ENCODE peak calls at places on chromosomes 11 and 22, in eight cellular contexts. One of them, this sample, is unnamed.

GRCh38 chr11:61542024-61542461 is 33.5 kb downstream of the LRRC10B start:
- DNase-seq in left ventricle myocardium inferior: no peak
- DNase-seq in heart right ventricle: no peak
- DNase-seq in cardiac muscle cell: peak; percentile 41
- DNase-seq in right lobe of liver: no peak
- DNase-seq in mammary epithelial cell: no peak
- DNase-seq in A549: no peak
- DNase-seq in HCT116: no peak
- DNase-seq in this sample: no peak

GRCh38 chr11:35412285-35412684 is 7.1 kb downstream of the SLC1A2 start:
- DNase-seq in A549: peak; percentile 43
- DNase-seq in cardiac muscle cell: peak; percentile 44
- DNase-seq in right lobe of liver: no peak
- DNase-seq in mammary epithelial cell: no peak
- DNase-seq in heart right ventricle: no peak
- DNase-seq in HCT116: no peak
- DNase-seq in left ventricle myocardium inferior: no peak
- DNase-seq in this sample: no peak

GRCh38 chr11:30753994-30754393 is 167.8 kb upstream of the MPPED2 start:
- DNase-seq in HCT116: no peak
- DNase-seq in heart right ventricle: no peak
- DNase-seq in right lobe of liver: no peak
- DNase-seq in A549: no peak
- DNase-seq in mammary epithelial cell: no peak
- DNase-seq in left ventricle myocardium inferior: no peak
- DNase-seq in cardiac muscle cell: no peak
- DNase-seq in this sample: no peak

GRCh38 chr11:123183391-123184099 is 11.5 kb downstream of the CLMP start:
- DNase-seq in A549: no peak
- DNase-seq in heart right ventricle: no peak
- DNase-seq in left ventricle myocardium inferior: no peak
- DNase-seq in right lobe of liver: no peak
- DNase-seq in cardiac muscle cell: no peak
- DNase-seq in HCT116: no peak
- DNase-seq in mammary epithelial cell: peak; percentile 47
- DNase-seq in this sample: no peak

GRCh38 chr11:35458846-35459245 is 39.5 kb upstream of the SLC1A2 start:
- DNase-seq in right lobe of liver: no peak
- DNase-seq in HCT116: no peak
- DNase-seq in mammary epithelial cell: no peak
- DNase-seq in A549: no peak
- DNase-seq in heart right ventricle: no peak
- DNase-seq in left ventricle myocardium inferior: no peak
- DNase-seq in cardiac muscle cell: no peak
- DNase-seq in this sample: no peak

GRCh38 chr11:19676508-19677379 is 35.9 kb upstream of the NAV2 start:
- DNase-seq in HCT116: no peak
- DNase-seq in heart right ventricle: no peak
- DNase-seq in right lobe of liver: no peak
- DNase-seq in cardiac muscle cell: no peak
- DNase-seq in left ventricle myocardium inferior: no peak
- DNase-seq in mammary epithelial cell: no peak
- DNase-seq in A549: no peak
- DNase-seq in this sample: no peak

GRCh38 chr11:114089748-114090147 is 30.2 kb downstream of the ZBTB16 start:
- DNase-seq in left ventricle myocardium inferior: no peak
- DNase-seq in right lobe of liver: peak; percentile 50
- DNase-seq in cardiac muscle cell: no peak
- DNase-seq in A549: no peak
- DNase-seq in HCT116: no peak
- DNase-seq in heart right ventricle: peak; percentile 37
- DNase-seq in mammary epithelial cell: no peak
- DNase-seq in this sample: no peak

GRCh38 chr11:35615911-35616900 is 2.1 kb upstream of the FJX1 start:
- DNase-seq in left ventricle myocardium inferior: no peak
- DNase-seq in right lobe of liver: no peak
- DNase-seq in mammary epithelial cell: no peak
- DNase-seq in A549: peak; percentile 52
- DNase-seq in heart right ventricle: no peak
- DNase-seq in cardiac muscle cell: peak; percentile 73
- DNase-seq in HCT116: no peak
- DNase-seq in this sample: no peak

GRCh38 chr11:129881570-129882170 is 13.7 kb downstream of the NFRKB start:
- DNase-seq in right lobe of liver: peak; percentile 46
- DNase-seq in left ventricle myocardium inferior: no peak
- DNase-seq in A549: peak; percentile 51
- DNase-seq in heart right ventricle: no peak
- DNase-seq in HCT116: no peak
- DNase-seq in mammary epithelial cell: peak; percentile 17
- DNase-seq in cardiac muscle cell: peak; percentile 57
- DNase-seq in this sample: no peak

GRCh38 chr11:46306296-46306853 is 28.9 kb downstream of the CREB3L1 start:
- DNase-seq in A549: no peak
- DNase-seq in heart right ventricle: no peak
- DNase-seq in cardiac muscle cell: no peak
- DNase-seq in left ventricle myocardium inferior: no peak
- DNase-seq in right lobe of liver: no peak
- DNase-seq in HCT116: no peak
- DNase-seq in mammary epithelial cell: no peak
- DNase-seq in this sample: no peak

GRCh38 chr11:38411149-38411548 is 1813.1 kb upstream of the RAG2 start:
- DNase-seq in right lobe of liver: no peak
- DNase-seq in A549: no peak
- DNase-seq in HCT116: no peak
- DNase-seq in heart right ventricle: no peak
- DNase-seq in mammary epithelial cell: no peak
- DNase-seq in left ventricle myocardium inferior: no peak
- DNase-seq in cardiac muscle cell: no peak
- DNase-seq in this sample: no peak

GRCh38 chr22:50641696-50642607 is 14.0 kb upstream of the ARSA start:
- DNase-seq in left ventricle myocardium inferior: no peak
- DNase-seq in cardiac muscle cell: peak; percentile 65
- DNase-seq in heart right ventricle: peak; percentile 41
- DNase-seq in mammary epithelial cell: no peak
- DNase-seq in HCT116: no peak
- DNase-seq in A549: no peak
- DNase-seq in right lobe of liver: peak; percentile 74
- DNase-seq in this sample: no peak

GRCh38 chr11:35525501-35526175 is at the start of gene PAMR1:
- DNase-seq in mammary epithelial cell: peak; percentile 60
- DNase-seq in right lobe of liver: no peak
- DNase-seq in HCT116: no peak
- DNase-seq in left ventricle myocardium inferior: peak; percentile 54
- DNase-seq in A549: no peak
- DNase-seq in cardiac muscle cell: peak; percentile 74
- DNase-seq in heart right ventricle: peak; percentile 55
- DNase-seq in this sample: peak; percentile 85

GRCh38 chr22:31253949-31254348 is 38.3 kb downstream of the PIK3IP1 start:
- DNase-seq in mammary epithelial cell: peak; percentile 98
- DNase-seq in heart right ventricle: peak; percentile 34
- DNase-seq in right lobe of liver: no peak
- DNase-seq in A549: no peak
- DNase-seq in left ventricle myocardium inferior: peak; percentile 28
- DNase-seq in HCT116: no peak
- DNase-seq in cardiac muscle cell: no peak
- DNase-seq in this sample: no peak
- H3K4me1 ChIP-seq in mammary epithelial cell: peaks cover 53% of the 10 kb centered on the region
- H3K4me1 ChIP-seq in heart right ventricle: peaks cover 8% of the 10 kb centered on the region
- H3K4me1 ChIP-seq in right lobe of liver: peaks cover 8% of the 10 kb centered on the region
- H3K4me1 ChIP-seq in A549: peaks cover 4% of the 10 kb centered on the region
- H3K4me1 ChIP-seq in left ventricle myocardium inferior: peaks cover 61% of the 10 kb centered on the region
- H3K4me1 ChIP-seq in HCT116: peaks cover 15% of the 10 kb centered on the region
- H3K4me1 ChIP-seq in cardiac muscle cell: peaks cover 24% of the 10 kb centered on the region
- H3K4me1 ChIP-seq in this sample: peaks cover 26% of the 10 kb centered on the region

GRCh38 chr22:45830531-45831245 is 146.3 kb downstream of the WNT7B start:
- DNase-seq in left ventricle myocardium inferior: no peak
- DNase-seq in A549: no peak
- DNase-seq in mammary epithelial cell: peak; percentile 54
- DNase-seq in cardiac muscle cell: peak; percentile 24
- DNase-seq in HCT116: no peak
- DNase-seq in heart right ventricle: no peak
- DNase-seq in right lobe of liver: no peak
- DNase-seq in this sample: no peak

GRCh38 chr22:45833613-45834012 is 143.3 kb downstream of the WNT7B start:
- DNase-seq in mammary epithelial cell: no peak
- DNase-seq in HCT116: no peak
- DNase-seq in A549: no peak
- DNase-seq in heart right ventricle: no peak
- DNase-seq in cardiac muscle cell: no peak
- DNase-seq in left ventricle myocardium inferior: no peak
- DNase-seq in right lobe of liver: no peak
- DNase-seq in this sample: no peak

GRCh38 chr22:45832959-45833580 is 143.9 kb downstream of the WNT7B start:
- DNase-seq in A549: no peak
- DNase-seq in cardiac muscle cell: no peak
- DNase-seq in HCT116: no peak
- DNase-seq in right lobe of liver: no peak
- DNase-seq in left ventricle myocardium inferior: no peak
- DNase-seq in mammary epithelial cell: peak; percentile 57
- DNase-seq in heart right ventricle: no peak
- DNase-seq in this sample: no peak

GRCh38 chr22:45832180-45832579 is 144.8 kb downstream of the WNT7B start:
- DNase-seq in cardiac muscle cell: no peak
- DNase-seq in heart right ventricle: no peak
- DNase-seq in A549: no peak
- DNase-seq in mammary epithelial cell: no peak
- DNase-seq in HCT116: no peak
- DNase-seq in left ventricle myocardium inferior: no peak
- DNase-seq in right lobe of liver: no peak
- DNase-seq in this sample: no peak

DNA sequence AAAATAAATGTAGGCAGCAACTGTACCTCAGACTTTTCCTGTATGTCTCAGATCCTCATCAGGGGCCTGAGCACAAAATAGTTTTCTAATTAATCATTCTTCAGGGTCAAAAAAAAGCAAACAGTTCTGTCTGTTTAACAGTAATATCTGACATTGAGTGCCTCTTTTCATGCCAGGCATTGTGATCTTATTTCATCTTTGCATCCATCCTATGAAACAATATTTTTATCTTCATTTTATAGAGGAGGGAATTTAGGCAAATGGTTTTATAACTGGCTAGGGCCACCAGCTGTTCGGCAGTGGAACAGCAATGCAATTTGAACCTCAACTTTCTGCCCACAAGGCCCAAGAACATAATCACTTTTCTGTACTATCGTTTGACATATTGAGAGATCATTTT is 145.6 kb downstream of the WNT7B start:
- DNase-seq in cardiac muscle cell: no peak
- DNase-seq in A549: no peak
- DNase-seq in mammary epithelial cell: no peak
- DNase-seq in left ventricle myocardium inferior: no peak
- DNase-seq in HCT116: peak; percentile 6
- DNase-seq in right lobe of liver: no peak
- DNase-seq in heart right ventricle: no peak
- DNase-seq in this sample: no peak
- TF ChIP-seq CTCF in cardiac muscle cell: peak; percentile 60
- TF ChIP-seq CTCF in A549: peak; percentile 27
- TF ChIP-seq CTCF in mammary epithelial cell: peak; percentile 46
- TF ChIP-seq CTCF in left ventricle myocardium inferior: peak; percentile 38
- TF ChIP-seq CTCF in HCT116: peak; percentile 50
- TF ChIP-seq CTCF in right lobe of liver: peak; percentile 58
- TF ChIP-seq CTCF in heart right ventricle: peak; percentile 25
- TF ChIP-seq CTCF in this sample: no peak

GRCh38 chr11:68460741-68461283 is at the start of gene PPP6R3:
- DNase-seq in right lobe of liver: no peak
- DNase-seq in cardiac muscle cell: no peak
- DNase-seq in left ventricle myocardium inferior: no peak
- DNase-seq in mammary epithelial cell: no peak
- DNase-seq in A549: peak; percentile 43
- DNase-seq in heart right ventricle: no peak
- DNase-seq in HCT116: no peak
- DNase-seq in this sample: no peak

GRCh38 chr11:68467446-68467845 is 6.9 kb downstream of the PPP6R3 start:
- DNase-seq in left ventricle myocardium inferior: no peak
- DNase-seq in HCT116: no peak
- DNase-seq in A549: no peak
- DNase-seq in mammary epithelial cell: no peak
- DNase-seq in heart right ventricle: no peak
- DNase-seq in cardiac muscle cell: no peak
- DNase-seq in right lobe of liver: no peak
- DNase-seq in this sample: no peak

GRCh38 chr11:68461284-68461861 is 821 bp downstream of the PPP6R3 start:
- DNase-seq in mammary epithelial cell: peak; percentile 21
- DNase-seq in heart right ventricle: no peak
- DNase-seq in left ventricle myocardium inferior: no peak
- DNase-seq in right lobe of liver: no peak
- DNase-seq in HCT116: no peak
- DNase-seq in A549: peak; percentile 43
- DNase-seq in cardiac muscle cell: peak; percentile 34
- DNase-seq in this sample: no peak

GRCh38 chr11:68459886-68460740 is 439 bp upstream of the PPP6R3 start:
- DNase-seq in left ventricle myocardium inferior: peak; percentile 97
- DNase-seq in cardiac muscle cell: peak; percentile 100
- DNase-seq in mammary epithelial cell: peak; percentile 97
- DNase-seq in heart right ventricle: peak; percentile 93
- DNase-seq in right lobe of liver: peak; percentile 96
- DNase-seq in HCT116: peak; percentile 96
- DNase-seq in A549: peak; percentile 98
- DNase-seq in this sample: peak; percentile 99

GRCh38 chr11:68463714-68464113 is 3.2 kb downstream of the PPP6R3 start:
- DNase-seq in A549: no peak
- DNase-seq in mammary epithelial cell: no peak
- DNase-seq in cardiac muscle cell: no peak
- DNase-seq in heart right ventricle: no peak
- DNase-seq in right lobe of liver: no peak
- DNase-seq in left ventricle myocardium inferior: no peak
- DNase-seq in HCT116: no peak
- DNase-seq in this sample: no peak
- H3K4me1 ChIP-seq in A549: peaks cover 42% of the 10 kb centered on the region
- H3K4me1 ChIP-seq in mammary epithelial cell: peaks cover 8% of the 10 kb centered on the region
- H3K4me1 ChIP-seq in cardiac muscle cell: peaks cover 32% of the 10 kb centered on the region
- H3K4me1 ChIP-seq in heart right ventricle: peaks cover 8% of the 10 kb centered on the region
- H3K4me1 ChIP-seq in right lobe of liver: peaks cover 52% of the 10 kb centered on the region
- H3K4me1 ChIP-seq in left ventricle myocardium inferior: peaks cover 87% of the 10 kb centered on the region
- H3K4me1 ChIP-seq in HCT116: peaks cover 31% of the 10 kb centered on the region
- H3K4me1 ChIP-seq in this sample: peaks cover 27% of the 10 kb centered on the region

DNA sequence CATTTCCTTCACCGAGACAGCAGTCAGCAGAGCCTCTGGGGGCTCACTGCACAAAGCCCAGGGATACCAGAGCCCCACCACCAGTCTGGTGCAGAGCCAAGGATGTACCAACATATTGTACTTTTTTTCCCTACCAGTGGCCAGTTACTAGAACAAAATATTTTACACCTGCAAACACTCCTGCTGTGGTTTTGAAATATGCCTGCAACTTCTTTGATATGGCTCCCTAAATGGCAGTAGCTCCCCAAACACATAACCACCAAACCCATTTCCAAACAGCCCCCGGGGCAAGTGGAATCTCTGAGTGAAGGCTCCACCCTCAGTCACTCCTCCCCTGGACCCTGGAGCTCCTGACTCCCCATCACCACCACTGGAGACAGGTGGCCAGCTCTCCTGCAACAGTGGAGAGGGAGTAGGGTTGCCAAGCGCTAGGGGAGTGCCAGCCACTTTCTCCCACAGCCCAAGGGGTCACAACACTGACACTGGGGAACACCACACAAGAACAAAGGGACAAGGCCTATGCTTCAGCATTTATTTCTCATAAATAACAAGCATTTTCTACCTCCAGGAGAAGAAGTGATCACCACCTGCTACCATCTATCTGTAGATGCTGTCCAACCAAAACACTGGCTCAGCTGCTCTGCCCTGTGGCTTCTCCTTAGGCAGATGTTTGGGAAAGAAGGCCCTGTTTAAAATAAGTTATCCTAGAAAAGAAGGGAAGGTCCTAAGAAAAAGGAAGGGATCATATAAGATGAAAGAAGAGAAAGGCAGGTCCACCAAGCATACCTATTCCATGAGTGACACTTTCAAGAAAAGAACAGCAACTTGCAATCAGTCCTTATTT is 15.1 kb downstream of the DGCR2 start:
- DNase-seq in A549: no peak
- DNase-seq in right lobe of liver: no peak
- DNase-seq in mammary epithelial cell: no peak
- DNase-seq in heart right ventricle: no peak
- DNase-seq in cardiac muscle cell: no peak
- DNase-seq in HCT116: no peak
- DNase-seq in left ventricle myocardium inferior: no peak
- DNase-seq in this sample: no peak
- TF ChIP-seq CTCF in A549: no peak
- TF ChIP-seq CTCF in right lobe of liver: no peak
- TF ChIP-seq CTCF in mammary epithelial cell: no peak
- TF ChIP-seq CTCF in heart right ventricle: no peak
- TF ChIP-seq CTCF in cardiac muscle cell: no peak
- TF ChIP-seq CTCF in HCT116: no peak
- TF ChIP-seq CTCF in left ventricle myocardium inferior: no peak
- TF ChIP-seq CTCF in this sample: no peak

This sample was measured in kidney.